ENCODE peak calls at places on chromosomes 5 and 9, in four cellular contexts. Z is type B pancreatic cell, O is COLO829, R is fibroblast of lung. V is an unnamed sample.

GRCh38 chr5:78661691-78662090 is 13.1 kb upstream of the LHFPL2 start:
- DNase-seq in Z (no peak), O (no peak), R (no peak), V (no peak)

GRCh38 chr9:88270398-88270797 is 117.8 kb upstream of the SPIN1 start:
- DNase-seq in Z (no peak), O (no peak), R (no peak), V (no peak)

GRCh38 chr5:19258686-19259085 is 729.3 kb downstream of the CDH18 start:
- DNase-seq in Z (no peak), O (no peak), R (no peak), V (no peak)

GRCh38 chr9:93028448-93029006 is 30.0 kb upstream of the SUSD3 start:
- DNase-seq in Z (no peak), O (no peak), R (no peak), V (no peak)

GRCh38 chr9:129938291-129938979 is 103.2 kb downstream of the USP20 start:
- DNase-seq in Z (no peak), O (peak), R (peak), V (no peak)

GRCh38 chr5:74116266-74116665 is 490.3 kb downstream of the ARHGEF28 start:
- DNase-seq in Z (no peak), O (peak), R (no peak), V (no peak)

GRCh38 chr5:116517557-116517956 is 57.1 kb downstream of the SEMA6A start:
- DNase-seq in Z (no peak), O (no peak), R (no peak), V (no peak)

GRCh38 chr9:16221350-16221749 is 649.1 kb downstream of the BNC2 start:
- DNase-seq in Z (no peak), O (no peak), R (no peak), V (no peak)

GRCh38 chr9:134283111-134283515 is 43.1 kb upstream of the RXRA start:
- DNase-seq in Z (no peak), O (peak), R (peak), V (no peak)

GRCh38 chr9:128160603-128160987 is 530 bp downstream of the BBLN start:
- DNase-seq in Z (no peak), O (no peak), R (no peak), V (no peak)

GRCh38 chr5:61969347-61969746 is 336.7 kb upstream of the KIF2A start:
- DNase-seq in Z (no peak), O (no peak), R (peak), V (no peak)

GRCh38 chr5:147780924-147781530 is 1.5 kb downstream of the JAKMIP2 start:
- DNase-seq in Z (no peak), O (no peak), R (no peak), V (no peak)

GRCh38 chr9:88746029-88746743 is 211.2 kb downstream of the NXNL2 start:
- DNase-seq in Z (no peak), O (no peak), R (peak), V (no peak)

GRCh38 chr9:75429531-75430454 is 341.5 kb downstream of the OSTF1 start:
- DNase-seq in Z (no peak), O (no peak), R (no peak), V (no peak)

GRCh38 chr9:130106860-130107848 is 53.4 kb downstream of the GPR107 start:
- DNase-seq in Z (peak), O (peak), R (peak), V (no peak)

GRCh38 chr5:88870280-88870679 is 12.7 kb downstream of the MEF2C start:
- DNase-seq in Z (no peak), O (no peak), R (no peak), V (no peak)

GRCh38 chr5:95713960-95714710 is 17.0 kb upstream of the RHOBTB3 start:
- DNase-seq in Z (no peak), O (no peak), R (peak), V (no peak)

GRCh38 chr5:178526796-178527457 is 63.3 kb downstream of the COL23A1 start:
- DNase-seq in Z (no peak), O (no peak), R (no peak), V (no peak)

GRCh38 chr9:95726756-95727155 is 148.7 kb upstream of the ERCC6L2 start:
- DNase-seq in Z (no peak), O (peak), R (peak), V (no peak)

GRCh38 chr5:54295658-54296276 is 14.6 kb downstream of the ARL15 start:
- DNase-seq in Z (no peak), O (no peak), R (no peak), V (no peak)

GRCh38 chr5:56700711-56701110 is 114.6 kb upstream of the MAP3K1 start:
- DNase-seq in Z (no peak), O (no peak), R (no peak), V (no peak)

GRCh38 chr9:98656536-98656935 is 52.2 kb downstream of the GABBR2 start:
- DNase-seq in Z (no peak), O (no peak), R (no peak), V (no peak)

GRCh38 chr5:153756540-153756939 is 266.1 kb downstream of the GRIA1 start:
- DNase-seq in Z (no peak), O (no peak), R (peak), V (no peak)

GRCh38 chr5:59119480-59119879 is 536.6 kb downstream of the RAB3C start:
- DNase-seq in Z (no peak), O (no peak), R (no peak), V (no peak)

GRCh38 chr9:123318192-123318591 is 37.8 kb upstream of the CRB2 start:
- DNase-seq in Z (no peak), O (no peak), R (no peak), V (no peak)

GRCh38 chr5:106656821-106657220 is 1013.9 kb downstream of the EFNA5 start:
- DNase-seq in Z (no peak), O (no peak), R (no peak), V (no peak)

GRCh38 chr5:142548739-142549275 is 137.1 kb downstream of the FGF1 start:
- DNase-seq in Z (peak), O (peak), R (peak), V (peak)

V was measured in osteocyte.